ENCODE peak calls at places on chromosomes 3 and 15, in seven cellular contexts. One of them, this sample, is unnamed.

GRCh38 chr3:10775828-10776227 is 40.2 kb upstream of the SLC6A11 start:
- DNase-seq in NCI-H1092: no peak
- DNase-seq in NCI-H524 treated with DMSO at 0.1 percent for 48 hours: no peak
- DNase-seq in smooth muscle cell of the brain vasculature: no peak
- DNase-seq in activated T-cell treated with anti-CD3 and anti-CD28 coated beads, Interleukin-2, amount 50 U/mL, for 4 hours: no peak
- DNase-seq in progenitor cell of endocrine pancreas: no peak
- DNase-seq in SJSA1: no peak
- DNase-seq in this sample: no peak

GRCh38 chr15:66065325-66065724 is 188.2 kb downstream of the MEGF11 start:
- DNase-seq in NCI-H1092: no peak
- DNase-seq in NCI-H524 treated with DMSO at 0.1 percent for 48 hours: no peak
- DNase-seq in smooth muscle cell of the brain vasculature: no peak
- DNase-seq in activated T-cell treated with anti-CD3 and anti-CD28 coated beads, Interleukin-2, amount 50 U/mL, for 4 hours: no peak
- DNase-seq in progenitor cell of endocrine pancreas: no peak
- DNase-seq in SJSA1: no peak
- DNase-seq in this sample: no peak

GRCh38 chr3:50028336-50028735 is 60.4 kb upstream of the RBM5 start:
- DNase-seq in NCI-H1092: no peak
- DNase-seq in NCI-H524 treated with DMSO at 0.1 percent for 48 hours: no peak
- DNase-seq in smooth muscle cell of the brain vasculature: no peak
- DNase-seq in activated T-cell treated with anti-CD3 and anti-CD28 coated beads, Interleukin-2, amount 50 U/mL, for 4 hours: no peak
- DNase-seq in progenitor cell of endocrine pancreas: no peak
- DNase-seq in SJSA1: no peak
- DNase-seq in this sample: no peak

GRCh38 chr3:194121881-194122280 is 14.1 kb upstream of the HES1 start:
- DNase-seq in NCI-H1092: no peak
- DNase-seq in NCI-H524 treated with DMSO at 0.1 percent for 48 hours: no peak
- DNase-seq in smooth muscle cell of the brain vasculature: no peak
- DNase-seq in activated T-cell treated with anti-CD3 and anti-CD28 coated beads, Interleukin-2, amount 50 U/mL, for 4 hours: no peak
- DNase-seq in progenitor cell of endocrine pancreas: no peak
- DNase-seq in SJSA1: no peak
- DNase-seq in this sample: no peak

GRCh38 chr3:71156062-71156665 is 427.4 kb downstream of the FOXP1 start:
- DNase-seq in NCI-H1092: no peak
- DNase-seq in NCI-H524 treated with DMSO at 0.1 percent for 48 hours: no peak
- DNase-seq in smooth muscle cell of the brain vasculature: no peak
- DNase-seq in activated T-cell treated with anti-CD3 and anti-CD28 coated beads, Interleukin-2, amount 50 U/mL, for 4 hours: no peak
- DNase-seq in progenitor cell of endocrine pancreas: no peak
- DNase-seq in SJSA1: no peak
- DNase-seq in this sample: no peak

GRCh38 chr3:57354768-57355167 is 62.3 kb upstream of the ASB14 start:
- DNase-seq in NCI-H1092: no peak
- DNase-seq in NCI-H524 treated with DMSO at 0.1 percent for 48 hours: no peak
- DNase-seq in smooth muscle cell of the brain vasculature: no peak
- DNase-seq in activated T-cell treated with anti-CD3 and anti-CD28 coated beads, Interleukin-2, amount 50 U/mL, for 4 hours: no peak
- DNase-seq in progenitor cell of endocrine pancreas: no peak
- DNase-seq in SJSA1: no peak
- DNase-seq in this sample: no peak

GRCh38 chr3:69764861-69765260 is 25.6 kb downstream of the MITF start:
- DNase-seq in NCI-H1092: no peak
- DNase-seq in NCI-H524 treated with DMSO at 0.1 percent for 48 hours: no peak
- DNase-seq in smooth muscle cell of the brain vasculature: no peak
- DNase-seq in activated T-cell treated with anti-CD3 and anti-CD28 coated beads, Interleukin-2, amount 50 U/mL, for 4 hours: no peak
- DNase-seq in progenitor cell of endocrine pancreas: no peak
- DNase-seq in SJSA1: no peak
- DNase-seq in this sample: no peak

GRCh38 chr15:88613074-88613944 is 7.8 kb upstream of the AEN start:
- DNase-seq in NCI-H1092: no peak
- DNase-seq in NCI-H524 treated with DMSO at 0.1 percent for 48 hours: no peak
- DNase-seq in smooth muscle cell of the brain vasculature: no peak
- DNase-seq in activated T-cell treated with anti-CD3 and anti-CD28 coated beads, Interleukin-2, amount 50 U/mL, for 4 hours: no peak
- DNase-seq in progenitor cell of endocrine pancreas: no peak
- DNase-seq in SJSA1: no peak
- DNase-seq in this sample: no peak

GRCh38 chr3:198071602-198072285 is 111.7 kb downstream of the LMLN start:
- DNase-seq in NCI-H1092: no peak
- DNase-seq in NCI-H524 treated with DMSO at 0.1 percent for 48 hours: no peak
- DNase-seq in smooth muscle cell of the brain vasculature: peak
- DNase-seq in activated T-cell treated with anti-CD3 and anti-CD28 coated beads, Interleukin-2, amount 50 U/mL, for 4 hours: peak
- DNase-seq in progenitor cell of endocrine pancreas: no peak
- DNase-seq in SJSA1: peak
- DNase-seq in this sample: no peak

GRCh38 chr3:127525373-127525772 is 65.2 kb downstream of the TPRA1 start:
- DNase-seq in NCI-H1092: no peak
- DNase-seq in NCI-H524 treated with DMSO at 0.1 percent for 48 hours: no peak
- DNase-seq in smooth muscle cell of the brain vasculature: no peak
- DNase-seq in activated T-cell treated with anti-CD3 and anti-CD28 coated beads, Interleukin-2, amount 50 U/mL, for 4 hours: no peak
- DNase-seq in progenitor cell of endocrine pancreas: no peak
- DNase-seq in SJSA1: no peak
- DNase-seq in this sample: peak

GRCh38 chr15:92430067-92430435 is 36.4 kb downstream of the ST8SIA2 start:
- DNase-seq in NCI-H1092: no peak
- DNase-seq in NCI-H524 treated with DMSO at 0.1 percent for 48 hours: no peak
- DNase-seq in smooth muscle cell of the brain vasculature: no peak
- DNase-seq in activated T-cell treated with anti-CD3 and anti-CD28 coated beads, Interleukin-2, amount 50 U/mL, for 4 hours: no peak
- DNase-seq in progenitor cell of endocrine pancreas: no peak
- DNase-seq in SJSA1: no peak
- DNase-seq in this sample: no peak

GRCh38 chr3:4829031-4829394 is 150.2 kb upstream of the BHLHE40 start:
- DNase-seq in NCI-H1092: no peak
- DNase-seq in NCI-H524 treated with DMSO at 0.1 percent for 48 hours: no peak
- DNase-seq in smooth muscle cell of the brain vasculature: no peak
- DNase-seq in activated T-cell treated with anti-CD3 and anti-CD28 coated beads, Interleukin-2, amount 50 U/mL, for 4 hours: no peak
- DNase-seq in progenitor cell of endocrine pancreas: no peak
- DNase-seq in SJSA1: no peak
- DNase-seq in this sample: no peak

GRCh38 chr3:186953011-186953487 is 22.7 kb downstream of the ST6GAL1 start:
- DNase-seq in NCI-H1092: no peak
- DNase-seq in NCI-H524 treated with DMSO at 0.1 percent for 48 hours: no peak
- DNase-seq in smooth muscle cell of the brain vasculature: no peak
- DNase-seq in activated T-cell treated with anti-CD3 and anti-CD28 coated beads, Interleukin-2, amount 50 U/mL, for 4 hours: no peak
- DNase-seq in progenitor cell of endocrine pancreas: no peak
- DNase-seq in SJSA1: no peak
- DNase-seq in this sample: no peak

GRCh38 chr15:98138910-98139309 is 178.4 kb downstream of the ARRDC4 start:
- DNase-seq in NCI-H1092: no peak
- DNase-seq in NCI-H524 treated with DMSO at 0.1 percent for 48 hours: no peak
- DNase-seq in smooth muscle cell of the brain vasculature: no peak
- DNase-seq in activated T-cell treated with anti-CD3 and anti-CD28 coated beads, Interleukin-2, amount 50 U/mL, for 4 hours: no peak
- DNase-seq in progenitor cell of endocrine pancreas: no peak
- DNase-seq in SJSA1: no peak
- DNase-seq in this sample: no peak

GRCh38 chr3:46931631-46932441 is 44.7 kb downstream of the CCDC12 start:
- DNase-seq in NCI-H1092: no peak
- DNase-seq in NCI-H524 treated with DMSO at 0.1 percent for 48 hours: no peak
- DNase-seq in smooth muscle cell of the brain vasculature: no peak
- DNase-seq in activated T-cell treated with anti-CD3 and anti-CD28 coated beads, Interleukin-2, amount 50 U/mL, for 4 hours: no peak
- DNase-seq in progenitor cell of endocrine pancreas: no peak
- DNase-seq in SJSA1: no peak
- DNase-seq in this sample: no peak

GRCh38 chr15:71133734-71134464 is 18.6 kb downstream of the THSD4 start:
- DNase-seq in NCI-H1092: no peak
- DNase-seq in NCI-H524 treated with DMSO at 0.1 percent for 48 hours: no peak
- DNase-seq in smooth muscle cell of the brain vasculature: no peak
- DNase-seq in activated T-cell treated with anti-CD3 and anti-CD28 coated beads, Interleukin-2, amount 50 U/mL, for 4 hours: no peak
- DNase-seq in progenitor cell of endocrine pancreas: no peak
- DNase-seq in SJSA1: no peak
- DNase-seq in this sample: no peak

GRCh38 chr15:78034495-78035191 is 42.9 kb downstream of the TBC1D2B start:
- DNase-seq in NCI-H1092: no peak
- DNase-seq in NCI-H524 treated with DMSO at 0.1 percent for 48 hours: no peak
- DNase-seq in smooth muscle cell of the brain vasculature: no peak
- DNase-seq in activated T-cell treated with anti-CD3 and anti-CD28 coated beads, Interleukin-2, amount 50 U/mL, for 4 hours: peak
- DNase-seq in progenitor cell of endocrine pancreas: no peak
- DNase-seq in SJSA1: no peak
- DNase-seq in this sample: no peak

GRCh38 chr15:31433101-31433500 is 106.5 kb downstream of the KLF13 start:
- DNase-seq in NCI-H1092: no peak
- DNase-seq in NCI-H524 treated with DMSO at 0.1 percent for 48 hours: no peak
- DNase-seq in smooth muscle cell of the brain vasculature: no peak
- DNase-seq in activated T-cell treated with anti-CD3 and anti-CD28 coated beads, Interleukin-2, amount 50 U/mL, for 4 hours: no peak
- DNase-seq in progenitor cell of endocrine pancreas: no peak
- DNase-seq in SJSA1: no peak
- DNase-seq in this sample: no peak

GRCh38 chr3:94928921-94929320 is 866.1 kb downstream of the NSUN3 start:
- DNase-seq in NCI-H1092: no peak
- DNase-seq in NCI-H524 treated with DMSO at 0.1 percent for 48 hours: no peak
- DNase-seq in smooth muscle cell of the brain vasculature: no peak
- DNase-seq in activated T-cell treated with anti-CD3 and anti-CD28 coated beads, Interleukin-2, amount 50 U/mL, for 4 hours: no peak
- DNase-seq in progenitor cell of endocrine pancreas: no peak
- DNase-seq in SJSA1: no peak
- DNase-seq in this sample: peak

GRCh38 chr3:188111002-188111584 is 42.9 kb upstream of the LPP start:
- DNase-seq in NCI-H1092: no peak
- DNase-seq in NCI-H524 treated with DMSO at 0.1 percent for 48 hours: no peak
- DNase-seq in smooth muscle cell of the brain vasculature: no peak
- DNase-seq in activated T-cell treated with anti-CD3 and anti-CD28 coated beads, Interleukin-2, amount 50 U/mL, for 4 hours: no peak
- DNase-seq in progenitor cell of endocrine pancreas: no peak
- DNase-seq in SJSA1: no peak
- DNase-seq in this sample: no peak

GRCh38 chr3:118945834-118946233 is 88.8 kb downstream of the IGSF11 start:
- DNase-seq in NCI-H1092: no peak
- DNase-seq in NCI-H524 treated with DMSO at 0.1 percent for 48 hours: peak
- DNase-seq in smooth muscle cell of the brain vasculature: no peak
- DNase-seq in activated T-cell treated with anti-CD3 and anti-CD28 coated beads, Interleukin-2, amount 50 U/mL, for 4 hours: no peak
- DNase-seq in progenitor cell of endocrine pancreas: no peak
- DNase-seq in SJSA1: no peak
- DNase-seq in this sample: no peak

GRCh38 chr3:50573566-50574279 is 4.4 kb downstream of the HEMK1 start:
- DNase-seq in NCI-H1092: no peak
- DNase-seq in NCI-H524 treated with DMSO at 0.1 percent for 48 hours: no peak
- DNase-seq in smooth muscle cell of the brain vasculature: no peak
- DNase-seq in activated T-cell treated with anti-CD3 and anti-CD28 coated beads, Interleukin-2, amount 50 U/mL, for 4 hours: peak
- DNase-seq in progenitor cell of endocrine pancreas: no peak
- DNase-seq in SJSA1: no peak
- DNase-seq in this sample: no peak

GRCh38 chr3:23480324-23480704 is 277.2 kb downstream of the UBE2E2 start:
- DNase-seq in NCI-H1092: no peak
- DNase-seq in NCI-H524 treated with DMSO at 0.1 percent for 48 hours: peak
- DNase-seq in smooth muscle cell of the brain vasculature: no peak
- DNase-seq in activated T-cell treated with anti-CD3 and anti-CD28 coated beads, Interleukin-2, amount 50 U/mL, for 4 hours: no peak
- DNase-seq in progenitor cell of endocrine pancreas: no peak
- DNase-seq in SJSA1: no peak
- DNase-seq in this sample: no peak

GRCh38 chr3:23175361-23176073 is 27.6 kb upstream of the UBE2E2 start:
- DNase-seq in NCI-H1092: no peak
- DNase-seq in NCI-H524 treated with DMSO at 0.1 percent for 48 hours: no peak
- DNase-seq in smooth muscle cell of the brain vasculature: no peak
- DNase-seq in activated T-cell treated with anti-CD3 and anti-CD28 coated beads, Interleukin-2, amount 50 U/mL, for 4 hours: no peak
- DNase-seq in progenitor cell of endocrine pancreas: no peak
- DNase-seq in SJSA1: no peak
- DNase-seq in this sample: no peak

GRCh38 chr3:143360244-143360643 is 240.7 kb downstream of the CHST2 start:
- DNase-seq in NCI-H1092: no peak
- DNase-seq in NCI-H524 treated with DMSO at 0.1 percent for 48 hours: no peak
- DNase-seq in smooth muscle cell of the brain vasculature: no peak
- DNase-seq in activated T-cell treated with anti-CD3 and anti-CD28 coated beads, Interleukin-2, amount 50 U/mL, for 4 hours: no peak
- DNase-seq in progenitor cell of endocrine pancreas: no peak
- DNase-seq in SJSA1: no peak
- DNase-seq in this sample: no peak

GRCh38 chr15:100642217-100642949 is 40.0 kb downstream of the ASB7 start:
- DNase-seq in NCI-H1092: no peak
- DNase-seq in NCI-H524 treated with DMSO at 0.1 percent for 48 hours: no peak
- DNase-seq in smooth muscle cell of the brain vasculature: no peak
- DNase-seq in activated T-cell treated with anti-CD3 and anti-CD28 coated beads, Interleukin-2, amount 50 U/mL, for 4 hours: no peak
- DNase-seq in progenitor cell of endocrine pancreas: no peak
- DNase-seq in SJSA1: no peak
- DNase-seq in this sample: no peak

GRCh38 chr3:5428607-5429516 is 241.4 kb downstream of the EDEM1 start:
- DNase-seq in NCI-H1092: no peak
- DNase-seq in NCI-H524 treated with DMSO at 0.1 percent for 48 hours: no peak
- DNase-seq in smooth muscle cell of the brain vasculature: no peak
- DNase-seq in activated T-cell treated with anti-CD3 and anti-CD28 coated beads, Interleukin-2, amount 50 U/mL, for 4 hours: no peak
- DNase-seq in progenitor cell of endocrine pancreas: no peak
- DNase-seq in SJSA1: no peak
- DNase-seq in this sample: no peak

GRCh38 chr3:61560452-61561373 is 658 bp upstream of the PTPRG start:
- DNase-seq in NCI-H1092: peak
- DNase-seq in NCI-H524 treated with DMSO at 0.1 percent for 48 hours: peak
- DNase-seq in smooth muscle cell of the brain vasculature: no peak
- DNase-seq in activated T-cell treated with anti-CD3 and anti-CD28 coated beads, Interleukin-2, amount 50 U/mL, for 4 hours: no peak
- DNase-seq in progenitor cell of endocrine pancreas: peak
- DNase-seq in SJSA1: peak
- DNase-seq in this sample: peak

GRCh38 chr3:129793947-129794318 is 99.6 kb downstream of the TMCC1 start:
- DNase-seq in NCI-H1092: peak
- DNase-seq in NCI-H524 treated with DMSO at 0.1 percent for 48 hours: no peak
- DNase-seq in smooth muscle cell of the brain vasculature: no peak
- DNase-seq in activated T-cell treated with anti-CD3 and anti-CD28 coated beads, Interleukin-2, amount 50 U/mL, for 4 hours: no peak
- DNase-seq in progenitor cell of endocrine pancreas: no peak
- DNase-seq in SJSA1: no peak
- DNase-seq in this sample: no peak

GRCh38 chr3:124937049-124937448 is 2.5 kb upstream of the MUC13 start:
- DNase-seq in NCI-H1092: no peak
- DNase-seq in NCI-H524 treated with DMSO at 0.1 percent for 48 hours: no peak
- DNase-seq in smooth muscle cell of the brain vasculature: no peak
- DNase-seq in activated T-cell treated with anti-CD3 and anti-CD28 coated beads, Interleukin-2, amount 50 U/mL, for 4 hours: no peak
- DNase-seq in progenitor cell of endocrine pancreas: no peak
- DNase-seq in SJSA1: no peak
- DNase-seq in this sample: no peak

GRCh38 chr3:11637901-11638668 is 5.6 kb downstream of the VGLL4 start:
- DNase-seq in NCI-H1092: no peak
- DNase-seq in NCI-H524 treated with DMSO at 0.1 percent for 48 hours: no peak
- DNase-seq in smooth muscle cell of the brain vasculature: no peak
- DNase-seq in activated T-cell treated with anti-CD3 and anti-CD28 coated beads, Interleukin-2, amount 50 U/mL, for 4 hours: no peak
- DNase-seq in progenitor cell of endocrine pancreas: no peak
- DNase-seq in SJSA1: no peak
- DNase-seq in this sample: no peak

GRCh38 chr15:53830707-53831386 is 71.4 kb upstream of the WDR72 start:
- DNase-seq in NCI-H1092: no peak
- DNase-seq in NCI-H524 treated with DMSO at 0.1 percent for 48 hours: no peak
- DNase-seq in smooth muscle cell of the brain vasculature: no peak
- DNase-seq in activated T-cell treated with anti-CD3 and anti-CD28 coated beads, Interleukin-2, amount 50 U/mL, for 4 hours: no peak
- DNase-seq in progenitor cell of endocrine pancreas: peak
- DNase-seq in SJSA1: no peak
- DNase-seq in this sample: no peak

GRCh38 chr3:171790898-171791694 is 19.2 kb downstream of the PLD1 start:
- DNase-seq in NCI-H1092: no peak
- DNase-seq in NCI-H524 treated with DMSO at 0.1 percent for 48 hours: no peak
- DNase-seq in smooth muscle cell of the brain vasculature: no peak
- DNase-seq in activated T-cell treated with anti-CD3 and anti-CD28 coated beads, Interleukin-2, amount 50 U/mL, for 4 hours: no peak
- DNase-seq in progenitor cell of endocrine pancreas: no peak
- DNase-seq in SJSA1: no peak
- DNase-seq in this sample: no peak

GRCh38 chr15:90624278-90624930 is 92.7 kb upstream of the BLM start:
- DNase-seq in NCI-H1092: no peak
- DNase-seq in NCI-H524 treated with DMSO at 0.1 percent for 48 hours: no peak
- DNase-seq in smooth muscle cell of the brain vasculature: no peak
- DNase-seq in activated T-cell treated with anti-CD3 and anti-CD28 coated beads, Interleukin-2, amount 50 U/mL, for 4 hours: no peak
- DNase-seq in progenitor cell of endocrine pancreas: no peak
- DNase-seq in SJSA1: no peak
- DNase-seq in this sample: no peak

GRCh38 chr3:128495435-128495970 is 2.5 kb upstream of the GATA2 start:
- DNase-seq in NCI-H1092: no peak
- DNase-seq in NCI-H524 treated with DMSO at 0.1 percent for 48 hours: no peak
- DNase-seq in smooth muscle cell of the brain vasculature: no peak
- DNase-seq in activated T-cell treated with anti-CD3 and anti-CD28 coated beads, Interleukin-2, amount 50 U/mL, for 4 hours: no peak
- DNase-seq in progenitor cell of endocrine pancreas: no peak
- DNase-seq in SJSA1: no peak
- DNase-seq in this sample: no peak